ENCODE peak calls at places on chromosome 1, in four cellular contexts. G is mesenteric fat pad; K is anterior cingulate cortex; U is activated naive CD4-positive, alpha-beta T cell treated with Interleukin-2 at 50 U/mL for 16 hours. W is an unnamed sample.

GRCh38 chr1:46062651-46063319 is 69.6 kb downstream of the PIK3R3 start:
- DNase-seq in G (no peak), K (no peak), U (peak), W (no peak)

GRCh38 chr1:67700692-67701410 is 15.8 kb downstream of the GADD45A start:
- DNase-seq in G (no peak), K (no peak), U (peak), W (peak)

GRCh38 chr1:154749078-154749760 is 120.9 kb downstream of the KCNN3 start:
- DNase-seq in G (peak), K (no peak), U (peak), W (peak)

GRCh38 chr1:110229348-110230001 is 19.4 kb downstream of the KCNC4 start:
- DNase-seq in G (no peak), K (no peak), U (no peak), W (no peak)

GRCh38 chr1:66725885-66726665 is 26.2 kb upstream of the DYNLT5 start:
- DNase-seq in G (no peak), K (peak), U (peak), W (peak)

GRCh38 chr1:53446051-53446450 is 13.1 kb upstream of the DMRTB1 start:
- DNase-seq in G (peak), K (no peak), U (no peak), W (no peak)

GRCh38 chr1:68373173-68373572 is 76.6 kb downstream of the RPE65 start:
- DNase-seq in G (no peak), K (no peak), U (no peak), W (no peak)

GRCh38 chr1:241990040-241990439 is 8.9 kb downstream of the MAP1LC3C start:
- DNase-seq in G (no peak), K (peak), U (no peak), W (peak)

GRCh38 chr1:2962946-2963345 is 58.3 kb upstream of the ACTRT2 start:
- DNase-seq in G (no peak), K (no peak), U (no peak), W (no peak)

GRCh38 chr1:111436726-111437125 is 9.2 kb upstream of the OVGP1 start:
- DNase-seq in G (no peak), K (no peak), U (no peak), W (peak)

GRCh38 chr1:151621351-151621750 is 9.5 kb downstream of the SNX27 start:
- DNase-seq in G (no peak), K (no peak), U (no peak), W (no peak)

GRCh38 chr1:244163131-244163530 is 112.0 kb downstream of the ZBTB18 start:
- DNase-seq in G (no peak), K (no peak), U (no peak), W (peak)

GRCh38 chr1:225733254-225733653 is 44.4 kb upstream of the SRP9 start:
- DNase-seq in G (no peak), K (no peak), U (no peak), W (no peak)

GRCh38 chr1:233790662-233791371 is 113.7 kb upstream of the SLC35F3 start:
- DNase-seq in G (no peak), K (peak), U (peak), W (peak)

GRCh38 chr1:17306407-17306806 is 1.6 kb upstream of the PADI4 start:
- DNase-seq in G (no peak), K (no peak), U (no peak), W (no peak)

GRCh38 chr1:57724535-57724934 is 300.7 kb upstream of the DAB1 start:
- DNase-seq in G (no peak), K (no peak), U (no peak), W (no peak)

GRCh38 chr1:148290881-148291280 is 138.8 kb upstream of the NBPF11 start:
- DNase-seq in G (no peak), K (no peak), U (no peak), W (peak)

GRCh38 chr1:156167536-156167935 is 14.2 kb downstream of the SEMA4A start:
- DNase-seq in G (no peak), K (no peak), U (no peak), W (peak)

GRCh38 chr1:27150641-27151040 is 4.3 kb downstream of the SLC9A1 start:
- DNase-seq in G (no peak), K (no peak), U (no peak), W (no peak)

GRCh38 chr1:21857142-21857839 is 45.2 kb downstream of the LDLRAD2 start:
- DNase-seq in G (no peak), K (no peak), U (no peak), W (peak)

GRCh38 chr1:15617874-15618684 is 821 bp downstream of the DDI2 start:
- DNase-seq in G (no peak), K (no peak), U (peak), W (no peak)

W was measured in astrocyte.